ENCODE peak calls at places on chromosomes 1 and 21, in seven cellular contexts. U, J, D, R, X, K and N are unnamed samples.

GRCh38 chr1:219518168-219518905 is 94.6 kb downstream of the ZC3H11B start:
- DNase-seq in U (no peak), J (no peak), D (no peak), R (no peak), X (no peak), K (no peak), N (no peak)

GRCh38 chr1:159960721-159961381 is 6.8 kb upstream of the SLAMF9 start:
- DNase-seq in U (no peak), J (no peak), D (no peak), R (peak), X (no peak), K (no peak), N (no peak)

GRCh38 chr21:24290151-24290833 is 1317.0 kb downstream of the MRPL39 start:
- DNase-seq in U (no peak), J (peak), D (peak), R (no peak), X (no peak), K (no peak), N (no peak)

GRCh38 chr1:113963281-113963906 is 15.9 kb upstream of the OLFML3 start:
- DNase-seq in U (no peak), J (no peak), D (no peak), R (no peak), X (no peak), K (no peak), N (no peak)

GRCh38 chr21:44873356-44874239 is at the start of gene PTTG1IP:
- DNase-seq in U (peak), J (peak), D (peak), R (peak), X (peak), K (peak), N (peak)

GRCh38 chr1:215794151-215794550 is 227.0 kb downstream of the KCTD3 start:
- DNase-seq in U (peak), J (no peak), D (no peak), R (no peak), X (peak), K (no peak), N (no peak)

GRCh38 chr1:183736391-183736790 is 68.5 kb upstream of the RGL1 start:
- DNase-seq in U (no peak), J (no peak), D (no peak), R (no peak), X (no peak), K (no peak), N (no peak)

GRCh38 chr1:201391225-201391624 is 7.9 kb downstream of the LAD1 start:
- DNase-seq in U (no peak), J (no peak), D (no peak), R (no peak), X (no peak), K (no peak), N (no peak)

GRCh38 chr1:198096390-198096789 is 60.4 kb upstream of the NEK7 start:
- DNase-seq in U (no peak), J (no peak), D (no peak), R (no peak), X (no peak), K (no peak), N (no peak)

GRCh38 chr1:180309338-180309737 is 79.3 kb downstream of the LHX4 start:
- DNase-seq in U (no peak), J (no peak), D (no peak), R (no peak), X (no peak), K (no peak), N (no peak)

GRCh38 chr1:201171063-201172036 is 17.1 kb upstream of the TMEM9 start:
- DNase-seq in U (peak), J (peak), D (peak), R (peak), X (peak), K (no peak), N (peak)

GRCh38 chr1:201763439-201764140 is 65.4 kb upstream of the IPO9 start:
- DNase-seq in U (no peak), J (no peak), D (no peak), R (no peak), X (no peak), K (no peak), N (no peak)

GRCh38 chr1:166947398-166948043 is 27.8 kb downstream of the ILDR2 start:
- DNase-seq in U (peak), J (peak), D (peak), R (peak), X (peak), K (no peak), N (no peak)

GRCh38 chr1:24641646-24642151 is 1.4 kb upstream of the SRRM1 start:
- DNase-seq in U (no peak), J (peak), D (no peak), R (peak), X (no peak), K (no peak), N (peak)

GRCh38 chr1:203744008-203744972 is 20.7 kb upstream of the LAX1 start:
- DNase-seq in U (no peak), J (peak), D (no peak), R (peak), X (no peak), K (no peak), N (no peak)

GRCh38 chr1:234953655-234954420 is 174.8 kb downstream of the TOMM20 start:
- DNase-seq in U (no peak), J (no peak), D (no peak), R (no peak), X (no peak), K (no peak), N (no peak)

GRCh38 chr1:157139125-157139524 is 930 bp upstream of the ETV3 start:
- DNase-seq in U (no peak), J (no peak), D (no peak), R (no peak), X (no peak), K (no peak), N (no peak)

GRCh38 chr1:44635439-44635838 is 38.8 kb downstream of the TMEM53 start:
- DNase-seq in U (no peak), J (no peak), D (no peak), R (no peak), X (no peak), K (no peak), N (no peak)

GRCh38 chr1:30271401-30272287 is 451.7 kb downstream of the MATN1 start:
- DNase-seq in U (no peak), J (no peak), D (no peak), R (no peak), X (no peak), K (no peak), N (no peak)

GRCh38 chr21:46544003-46544402 is 60.9 kb downstream of the S100B start:
- DNase-seq in U (no peak), J (no peak), D (no peak), R (no peak), X (no peak), K (no peak), N (no peak)

GRCh38 chr1:51990478-51990965 is at the start of gene RAB3B:
- DNase-seq in U (peak), J (peak), D (peak), R (peak), X (peak), K (peak), N (peak)

GRCh38 chr1:181126871-181127587 is 38.5 kb downstream of the IER5 start:
- DNase-seq in U (peak), J (no peak), D (no peak), R (peak), X (peak), K (no peak), N (no peak)

GRCh38 chr1:231093158-231093922 is 53.3 kb upstream of the FAM89A start:
- DNase-seq in U (peak), J (no peak), D (no peak), R (no peak), X (no peak), K (no peak), N (peak)

GRCh38 chr1:213934642-213935041 is 53.1 kb upstream of the PROX1 start:
- DNase-seq in U (peak), J (no peak), D (no peak), R (peak), X (peak), K (no peak), N (no peak)

GRCh38 chr1:155697046-155697445 is 8.2 kb downstream of the DAP3 start:
- DNase-seq in U (no peak), J (no peak), D (no peak), R (no peak), X (no peak), K (no peak), N (no peak)

GRCh38 chr21:44846485-44847260 is 26.8 kb downstream of the PTTG1IP start:
- DNase-seq in U (no peak), J (peak), D (no peak), R (peak), X (peak), K (no peak), N (peak)

GRCh38 chr1:15328785-15329480 is 80.8 kb upstream of the EFHD2 start:
- DNase-seq in U (no peak), J (no peak), D (no peak), R (peak), X (no peak), K (no peak), N (peak)

GRCh38 chr1:69534829-69535228 is 32.9 kb upstream of the LRRC7 start:
- DNase-seq in U (no peak), J (no peak), D (no peak), R (no peak), X (no peak), K (no peak), N (no peak)

GRCh38 chr1:169697769-169698168 is 13.7 kb downstream of the SELL start:
- DNase-seq in U (no peak), J (peak), D (no peak), R (no peak), X (no peak), K (no peak), N (no peak)

GRCh38 chr1:212142883-212143530 is 107.5 kb downstream of the DTL start:
- DNase-seq in U (no peak), J (no peak), D (no peak), R (no peak), X (no peak), K (no peak), N (no peak)

GRCh38 chr1:159921700-159922498 is 3.4 kb downstream of the TAGLN2 start:
- DNase-seq in U (no peak), J (peak), D (no peak), R (no peak), X (no peak), K (no peak), N (peak)

GRCh38 chr21:32554832-32555436 is 30.4 kb downstream of the TCP10L start:
- DNase-seq in U (no peak), J (no peak), D (no peak), R (no peak), X (no peak), K (no peak), N (peak)